ENCODE peak calls at places on chromosomes 16 and 17, in four cellular contexts. E, I, H and D are unnamed samples.

GRCh38 chr17:66468241-66469087 is 166.1 kb downstream of the PRKCA start:
- DNase-seq in E (no peak), I (peak; percentile 86), H (no peak), D (no peak)

GRCh38 chr17:16005641-16006040 is 6.0 kb downstream of the TTC19 start:
- DNase-seq in E (no peak), I (no peak), H (no peak), D (no peak)

GRCh38 chr16:1690810-1691209 is 12.7 kb downstream of the JPT2 start:
- DNase-seq in E (no peak), I (no peak), H (no peak), D (no peak)

GRCh38 chr16:59567496-59567895 is 833.4 kb upstream of the GOT2 start:
- DNase-seq in E (no peak), I (no peak), H (no peak), D (no peak)

GRCh38 chr17:9647014-9647413 is 1.7 kb downstream of the USP43 start:
- DNase-seq in E (no peak), I (no peak), H (no peak), D (no peak)

GRCh38 chr16:58264007-58264406 is 30.8 kb downstream of the PRSS54 start:
- DNase-seq in E (no peak), I (no peak), H (no peak), D (no peak)

GRCh38 chr17:42276609-42277341 is 584 bp upstream of the STAT5B start:
- DNase-seq in E (peak; percentile 88), I (peak; percentile 78), H (no peak), D (peak; percentile 40)

GRCh38 chr16:70778901-70779309 is 22.1 kb downstream of the VAC14 start:
- DNase-seq in E (peak; percentile 83), I (no peak), H (no peak), D (no peak)

GRCh38 chr17:81549031-81549557 is 3.1 kb downstream of the FAAP100 start:
- DNase-seq in E (no peak), I (no peak), H (no peak), D (no peak)

GRCh38 chr17:76088041-76088867 is 9.3 kb downstream of the ZACN start:
- DNase-seq in E (no peak), I (no peak), H (peak; percentile 35), D (no peak)
- TF ChIP-seq CTCF in E (peak; percentile 20), I (no peak), H (peak; percentile 61), D (no peak)

GRCh38 chr16:69327585-69328310 is 2.6 kb downstream of the PDF start:
- DNase-seq in E (no peak), I (no peak), H (no peak), D (no peak)

GRCh38 chr16:69326172-69326873 is 4.1 kb downstream of the PDF start:
- DNase-seq in E (no peak), I (no peak), H (no peak), D (no peak)

GRCh38 chr16:69324585-69325253 is 5.7 kb downstream of the PDF start:
- DNase-seq in E (no peak), I (no peak), H (no peak), D (no peak)

GRCh38 chr16:69324013-69324531 is 6.3 kb downstream of the PDF start:
- DNase-seq in E (no peak), I (no peak), H (no peak), D (no peak)

GRCh38 chr16:69325784-69326171 is 4.6 kb downstream of the PDF start:
- DNase-seq in E (no peak), I (no peak), H (no peak), D (no peak)
- H3K4me3 ChIP-seq in E (no peak overlapping the region), I (peak overlapping the region; percentile 89), H (peak overlapping the region; percentile 75), D (no peak overlapping the region)

GRCh38 chr16:27671410-27671809 is 121.5 kb downstream of the KATNIP start:
- DNase-seq in E (no peak), I (no peak), H (no peak), D (no peak)
- TF ChIP-seq CTCF in E (no peak), I (no peak), H (no peak), D (no peak)

DNA sequence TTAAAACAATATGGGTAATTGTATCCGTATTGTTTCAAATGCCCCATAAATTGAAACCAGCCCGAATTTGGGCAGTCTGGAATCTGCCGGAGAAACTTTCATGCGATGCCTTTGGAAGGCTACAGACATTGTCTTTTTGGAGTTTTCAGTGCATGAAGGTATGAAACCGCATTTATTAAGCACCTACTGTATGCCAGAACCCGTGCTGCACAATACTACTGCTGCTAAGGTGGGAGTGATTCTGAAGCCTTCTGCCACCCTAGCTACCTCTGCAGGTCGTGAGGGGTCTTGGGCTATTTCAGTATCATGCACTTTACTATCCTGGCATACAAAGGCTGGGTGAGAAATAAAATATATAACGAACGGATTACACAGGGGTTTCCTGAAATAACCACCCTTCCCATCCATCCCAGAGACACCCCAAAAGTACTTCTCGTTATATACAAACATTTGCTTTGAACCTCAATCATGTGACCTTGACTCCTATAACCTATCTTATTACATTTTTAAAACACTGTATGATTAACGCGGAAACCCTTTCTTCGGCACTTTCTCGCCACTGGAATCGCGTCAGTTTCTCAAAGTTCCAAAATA is 1.0 kb upstream of the MSI2 start:
- DNase-seq in E (no peak), I (no peak), H (no peak), D (no peak)
- H3K4me3 ChIP-seq in E (peak overlapping the region; percentile 68), I (no peak overlapping the region), H (peak overlapping the region; percentile 81), D (peak overlapping the region; percentile 66)

GRCh38 chr17:7631398-7632380 is 1.8 kb downstream of the SHBG start:
- DNase-seq in E (no peak), I (no peak), H (no peak), D (no peak)

GRCh38 chr17:7633093-7633492 is 3.2 kb downstream of the SHBG start:
- DNase-seq in E (no peak), I (no peak), H (no peak), D (no peak)

GRCh38 chr17:7632492-7632894 is 2.6 kb downstream of the SHBG start:
- DNase-seq in E (no peak), I (peak; percentile 62), H (peak; percentile 62), D (no peak)

GRCh38 chr17:7636192-7636591 is 6.3 kb downstream of the SHBG start:
- DNase-seq in E (no peak), I (no peak), H (no peak), D (no peak)

GRCh38 chr17:7634384-7634783 is 4.4 kb downstream of the SHBG start:
- DNase-seq in E (peak; percentile 25), I (peak; percentile 42), H (no peak), D (no peak)
- TF ChIP-seq CTCF in E (peak; percentile 84), I (peak; percentile 46), H (peak; percentile 42), D (peak; percentile 85)

GRCh38 chr17:78836420-78837021 is 4.1 kb downstream of the USP36 start:
- DNase-seq in E (no peak), I (no peak), H (no peak), D (no peak)

GRCh38 chr17:78839762-78840529 is 668 bp downstream of the USP36 start:
- DNase-seq in E (peak; percentile 24), I (peak; percentile 56), H (peak; percentile 52), D (no peak)

GRCh38 chr17:78840530-78840779 is 159 bp downstream of the USP36 start:
- DNase-seq in E (no peak), I (no peak), H (no peak), D (no peak)

GRCh38 chr17:78839173-78839761 is 1.3 kb downstream of the USP36 start:
- DNase-seq in E (peak; percentile 9), I (peak; percentile 14), H (peak; percentile 27), D (no peak)

DNA sequence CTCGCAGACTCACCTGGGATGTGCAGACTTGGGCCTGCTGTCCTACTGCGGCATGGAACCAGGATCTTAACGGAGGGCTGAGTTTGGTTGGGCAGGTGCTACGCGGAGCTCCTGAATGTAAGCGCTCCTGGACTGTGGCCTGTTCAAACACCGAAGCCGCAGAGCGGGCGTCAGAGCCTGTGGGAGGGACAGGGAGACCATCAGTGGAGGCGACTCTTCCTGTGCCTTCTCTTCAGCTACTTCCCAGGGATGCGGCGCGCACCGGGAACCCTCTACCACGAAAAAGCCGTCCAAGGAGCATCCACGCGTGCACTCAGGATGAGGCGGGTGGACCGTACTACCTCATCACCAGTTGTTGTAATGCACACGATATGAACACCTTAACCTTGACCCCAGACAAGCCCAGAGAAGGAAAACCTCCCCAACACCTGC is 2.0 kb downstream of the USP36 start:
- DNase-seq in E (no peak), I (no peak), H (no peak), D (no peak)
- H3K4me3 ChIP-seq in E (no peak overlapping the region), I (peak overlapping the region; percentile 82), H (peak overlapping the region; percentile 84), D (no peak overlapping the region)

DNA sequence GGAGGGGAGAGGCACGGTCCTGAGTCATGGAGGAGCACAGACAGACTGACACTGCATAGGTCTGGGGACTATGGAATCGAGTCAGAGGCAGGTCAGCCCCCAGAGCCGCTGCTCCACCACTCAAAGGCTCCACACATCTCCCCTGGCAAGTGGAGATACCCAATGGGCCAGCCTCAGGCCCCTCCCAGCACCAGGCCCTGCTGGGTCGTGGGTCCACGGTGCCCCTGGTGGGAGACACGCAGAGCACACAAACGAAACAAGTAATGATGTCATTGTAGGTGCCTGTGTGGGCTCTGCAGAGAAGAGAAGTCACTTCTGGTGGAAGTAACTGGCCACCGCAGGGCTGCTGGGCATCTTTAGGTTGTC is 59.4 kb upstream of the ENPP7 start:
- DNase-seq in E (no peak), I (no peak), H (no peak), D (no peak)
- TF ChIP-seq CTCF in E (no peak), I (no peak), H (no peak), D (no peak)

DNA sequence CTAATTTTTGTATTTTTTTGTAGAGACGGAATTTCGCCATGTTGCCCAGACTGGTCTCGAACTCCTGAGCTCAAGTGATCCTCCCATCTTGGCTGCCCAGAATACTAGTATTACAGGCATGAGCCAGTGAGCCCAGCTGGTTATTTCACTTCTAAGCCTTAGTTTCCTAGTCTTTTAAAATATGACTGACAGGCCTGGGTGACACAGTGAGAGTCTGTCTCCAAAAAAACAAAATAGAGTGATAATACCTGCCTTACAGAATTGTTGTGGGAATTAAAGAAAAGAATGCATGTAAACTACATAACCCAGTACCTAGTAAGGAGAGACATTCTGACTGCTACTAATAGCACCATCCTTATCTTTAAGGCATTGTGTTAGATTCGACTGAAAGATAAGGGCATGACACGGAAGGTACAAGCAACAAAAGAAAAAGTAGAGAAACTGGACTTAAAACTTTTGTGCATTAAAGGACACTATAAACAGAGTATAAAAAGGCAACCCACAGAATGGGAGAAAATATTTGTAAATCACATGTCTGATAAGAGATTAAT is 11.6 kb downstream of the TOM1L2 start:
- DNase-seq in E (no peak), I (no peak), H (no peak), D (no peak)
- H3K4me3 ChIP-seq in E (no peak overlapping the region), I (no peak overlapping the region), H (no peak overlapping the region), D (no peak overlapping the region)

DNA sequence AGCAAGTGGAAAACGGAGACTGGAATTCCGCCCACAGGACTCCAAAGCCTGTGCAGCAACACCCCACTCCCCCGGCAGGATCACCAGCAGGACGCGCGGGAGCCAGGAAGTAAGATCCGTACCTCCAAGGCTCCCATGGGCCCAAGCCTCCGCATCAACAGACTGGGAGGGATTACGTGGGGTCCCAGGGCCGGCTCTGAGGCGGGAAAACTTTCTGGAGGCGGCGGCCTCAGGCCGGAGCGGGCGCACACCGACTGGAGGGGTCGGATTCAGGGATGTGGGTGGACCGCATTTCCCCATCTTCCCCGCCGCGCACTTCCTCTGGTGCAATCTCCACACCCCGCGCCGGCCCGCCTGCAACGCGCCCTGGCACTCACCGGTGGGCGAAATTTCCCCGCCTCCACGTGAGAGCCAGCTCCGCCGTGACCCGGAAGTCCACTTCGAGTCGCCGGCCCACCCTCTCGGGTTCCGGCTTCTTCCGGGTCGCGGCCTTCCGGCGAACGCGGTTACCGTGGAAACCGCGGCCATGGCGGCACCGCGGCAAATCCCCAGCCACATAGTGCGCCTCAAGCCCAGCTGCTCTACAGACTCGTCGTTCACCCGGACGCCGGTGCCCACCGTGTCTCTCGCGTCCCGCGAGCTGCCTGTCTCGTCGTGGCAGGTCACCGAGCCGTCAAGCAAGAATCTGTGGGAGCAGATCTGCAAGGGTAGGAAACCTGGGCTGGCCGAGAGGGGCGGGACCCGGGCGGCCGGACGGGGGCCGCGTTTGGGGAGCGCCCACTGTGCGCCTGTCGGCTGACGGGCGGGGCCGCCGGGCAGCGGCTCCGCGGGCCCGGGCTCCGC is at the start of the genes IQCK and KNOP1:
- DNase-seq in E (peak; percentile 73), I (peak; percentile 93), H (peak; percentile 92), D (peak; percentile 55)
- TF ChIP-seq CTCF in E (peak; percentile 36), I (no peak), H (no peak), D (peak; percentile 4)